ENCODE peak calls at places on chromosomes 2 and 18, in five cellular contexts. One of them, this sample, is unnamed.

GRCh38 chr2:150485114-150485870 is 2.2 kb downstream of the RND3 start:
- DNase-seq in H1: peak; percentile 23
- DNase-seq in neuronal stem cell: peak; percentile 62
- DNase-seq in mesenchymal stem cell: peak; percentile 77
- DNase-seq in IMR-90: peak; percentile 53
- DNase-seq in this sample: peak; percentile 76

GRCh38 chr2:10884530-10885478 is 26.9 kb upstream of the KCNF1 start:
- DNase-seq in mesenchymal stem cell: no peak
- DNase-seq in neuronal stem cell: no peak
- DNase-seq in H1: no peak
- DNase-seq in IMR-90: no peak
- DNase-seq in this sample: no peak

GRCh38 chr2:120299561-120299960 is 46.4 kb upstream of the INHBB start:
- DNase-seq in H1: no peak
- DNase-seq in IMR-90: peak; percentile 38
- DNase-seq in neuronal stem cell: no peak
- DNase-seq in mesenchymal stem cell: peak; percentile 38
- DNase-seq in this sample: no peak

GRCh38 chr2:14778015-14778414 is 145.5 kb downstream of the LRATD1 start:
- DNase-seq in mesenchymal stem cell: peak; percentile 5
- DNase-seq in neuronal stem cell: no peak
- DNase-seq in H1: no peak
- DNase-seq in IMR-90: peak; percentile 41
- DNase-seq in this sample: no peak

GRCh38 chr2:142286618-142287017 is 155.8 kb upstream of the LRP1B start:
- DNase-seq in neuronal stem cell: peak; percentile 5
- DNase-seq in mesenchymal stem cell: no peak
- DNase-seq in IMR-90: no peak
- DNase-seq in H1: peak; percentile 23
- DNase-seq in this sample: peak; percentile 71

GRCh38 chr2:127050803-127051115 is 56.2 kb downstream of the BIN1 start:
- DNase-seq in H1: no peak
- DNase-seq in IMR-90: no peak
- DNase-seq in mesenchymal stem cell: no peak
- DNase-seq in neuronal stem cell: no peak
- DNase-seq in this sample: no peak

GRCh38 chr2:174931724-174932123 is 73.5 kb downstream of the CHN1 start:
- DNase-seq in IMR-90: peak; percentile 90
- DNase-seq in H1: no peak
- DNase-seq in neuronal stem cell: no peak
- DNase-seq in mesenchymal stem cell: peak; percentile 17
- DNase-seq in this sample: no peak

GRCh38 chr2:157174321-157174720 is 83.2 kb upstream of the GALNT5 start:
- DNase-seq in IMR-90: peak; percentile 38
- DNase-seq in neuronal stem cell: no peak
- DNase-seq in H1: no peak
- DNase-seq in mesenchymal stem cell: no peak
- DNase-seq in this sample: no peak

GRCh38 chr2:36530178-36530982 is 67.6 kb downstream of the FEZ2 start:
- DNase-seq in neuronal stem cell: no peak
- DNase-seq in IMR-90: peak; percentile 88
- DNase-seq in H1: no peak
- DNase-seq in mesenchymal stem cell: peak; percentile 45
- DNase-seq in this sample: no peak

GRCh38 chr18:38565513-38565912 is 999.9 kb upstream of the CELF4 start:
- DNase-seq in neuronal stem cell: no peak
- DNase-seq in H1: no peak
- DNase-seq in IMR-90: no peak
- DNase-seq in mesenchymal stem cell: no peak
- DNase-seq in this sample: no peak

GRCh38 chr18:77147418-77147852 is 14.9 kb upstream of the MBP start:
- DNase-seq in IMR-90: peak; percentile 52
- DNase-seq in mesenchymal stem cell: peak; percentile 17
- DNase-seq in neuronal stem cell: no peak
- DNase-seq in H1: no peak
- DNase-seq in this sample: no peak

GRCh38 chr18:57210101-57210661 is 63.3 kb downstream of the BOD1L2 start:
- DNase-seq in H1: peak; percentile 60
- DNase-seq in IMR-90: peak; percentile 70
- DNase-seq in neuronal stem cell: peak; percentile 37
- DNase-seq in mesenchymal stem cell: peak; percentile 38
- DNase-seq in this sample: peak; percentile 83
- H3K18ac ChIP-seq in H1: peak overlapping the region; percentile 73
- H3K18ac ChIP-seq in IMR-90: no peak overlapping the region
- H3K18ac ChIP-seq in neuronal stem cell: no peak overlapping the region
- H3K18ac ChIP-seq in mesenchymal stem cell: no peak overlapping the region
- H3K18ac ChIP-seq in this sample: no peak overlapping the region

GRCh38 chr18:48975221-48975816 is 24.6 kb upstream of the SMAD7 start:
- DNase-seq in H1: no peak
- DNase-seq in IMR-90: no peak
- DNase-seq in neuronal stem cell: no peak
- DNase-seq in mesenchymal stem cell: no peak
- DNase-seq in this sample: no peak

GRCh38 chr18:48974304-48975220 is 23.8 kb upstream of the SMAD7 start:
- DNase-seq in neuronal stem cell: no peak
- DNase-seq in mesenchymal stem cell: no peak
- DNase-seq in IMR-90: no peak
- DNase-seq in H1: no peak
- DNase-seq in this sample: no peak

GRCh38 chr18:48979944-48980890 is 29.5 kb upstream of the SMAD7 start:
- DNase-seq in neuronal stem cell: no peak
- DNase-seq in mesenchymal stem cell: peak; percentile 75
- DNase-seq in IMR-90: peak; percentile 65
- DNase-seq in H1: no peak
- DNase-seq in this sample: peak; percentile 28

GRCh38 chr18:48975817-48976649 is 25.3 kb upstream of the SMAD7 start:
- DNase-seq in mesenchymal stem cell: peak; percentile 73
- DNase-seq in H1: no peak
- DNase-seq in neuronal stem cell: peak; percentile 62
- DNase-seq in IMR-90: peak; percentile 57
- DNase-seq in this sample: no peak

DNA sequence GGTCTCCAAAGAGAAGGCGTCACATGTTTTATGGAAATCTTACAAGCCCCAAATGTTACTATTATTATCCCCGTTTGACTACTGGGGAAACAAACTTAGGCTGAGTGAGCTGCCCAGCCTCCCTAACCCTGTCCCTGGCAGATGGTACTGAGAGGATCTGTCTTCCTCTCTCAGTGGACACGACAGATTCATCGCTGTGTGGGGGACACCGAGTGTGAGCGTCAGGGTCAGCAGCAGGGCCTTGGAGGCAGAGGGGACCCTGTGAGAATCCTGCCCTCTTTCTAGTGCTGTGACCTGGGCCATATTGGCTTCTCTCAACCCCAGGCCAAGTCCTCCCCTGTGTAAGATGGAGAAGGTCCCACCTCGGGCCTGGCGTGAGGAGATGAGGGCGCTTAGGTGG is 27.1 kb upstream of the SMAD7 start:
- DNase-seq in mesenchymal stem cell: no peak
- DNase-seq in neuronal stem cell: no peak
- DNase-seq in H1: no peak
- DNase-seq in IMR-90: no peak
- DNase-seq in this sample: no peak
- H2AK5ac ChIP-seq in mesenchymal stem cell: no peak overlapping the region
- H2AK5ac ChIP-seq in neuronal stem cell: no peak overlapping the region
- H2AK5ac ChIP-seq in H1: peak overlapping the region; percentile 86
- H2AK5ac ChIP-seq in IMR-90: no peak overlapping the region
- H2AK5ac ChIP-seq in this sample: no peak overlapping the region

DNA sequence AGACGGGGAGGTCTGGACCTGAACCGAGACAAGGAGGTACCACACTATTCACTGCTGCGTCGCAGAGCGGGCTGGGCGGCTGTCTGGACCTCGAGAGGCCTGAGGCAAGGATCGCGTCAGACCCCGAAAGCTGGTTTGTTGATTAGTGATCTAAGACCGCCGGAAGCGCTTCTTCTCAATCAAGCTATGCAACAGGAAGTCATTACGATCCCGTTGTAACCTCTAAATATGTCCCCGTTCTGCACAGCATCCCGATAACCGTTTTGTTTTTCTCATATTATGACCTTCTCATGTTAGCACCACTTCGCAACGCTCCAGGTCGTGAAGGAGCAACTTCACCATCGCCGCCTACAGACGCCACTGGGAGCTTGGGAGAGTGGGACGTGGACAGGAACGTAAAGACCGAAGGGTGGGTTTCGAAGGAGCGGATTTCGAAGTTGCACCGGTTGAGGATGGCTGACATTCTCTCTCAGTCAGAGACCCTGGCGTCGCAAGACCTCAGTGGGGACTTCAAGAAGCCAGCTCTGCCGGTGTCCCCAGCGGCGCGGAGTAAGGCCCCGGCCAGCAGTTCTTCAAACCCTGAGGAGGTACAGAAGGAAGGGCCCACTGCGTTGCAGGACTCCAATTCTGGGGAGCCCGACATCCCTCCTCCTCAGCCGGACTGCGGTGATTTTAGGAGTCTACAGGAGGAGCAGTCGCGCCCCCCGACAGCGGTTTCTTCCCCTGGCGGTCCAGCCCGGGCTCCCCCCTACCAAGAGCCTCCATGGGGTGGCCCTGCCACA is at the start of the genes SLC4A1AP and SUPT7L:
- DNase-seq in mesenchymal stem cell: peak; percentile 94
- DNase-seq in neuronal stem cell: peak; percentile 92
- DNase-seq in IMR-90: peak; percentile 89
- DNase-seq in H1: peak; percentile 21
- DNase-seq in this sample: peak; percentile 81
- H3K23ac ChIP-seq in mesenchymal stem cell: no peak within 1 kb of the TSS
- H3K23ac ChIP-seq in neuronal stem cell: peak within 1 kb of the TSS; percentile 17
- H3K23ac ChIP-seq in IMR-90: peak within 1 kb of the TSS; percentile 86
- H3K23ac ChIP-seq in H1: no peak within 1 kb of the TSS
- H3K23ac ChIP-seq in this sample: no peak within 1 kb of the TSS

GRCh38 chr2:138708682-138709241 is 71.4 kb downstream of the NXPH2 start:
- DNase-seq in IMR-90: peak; percentile 34
- DNase-seq in neuronal stem cell: no peak
- DNase-seq in H1: no peak
- DNase-seq in mesenchymal stem cell: peak; percentile 75
- DNase-seq in this sample: no peak
- H3K18ac ChIP-seq in IMR-90: no peak overlapping the region
- H3K18ac ChIP-seq in neuronal stem cell: no peak overlapping the region
- H3K18ac ChIP-seq in H1: no peak overlapping the region
- H3K18ac ChIP-seq in mesenchymal stem cell: peak overlapping the region; percentile 73
- H3K18ac ChIP-seq in this sample: no peak overlapping the region

GRCh38 chr2:16148632-16149348 is 208.4 kb downstream of the MYCN start:
- DNase-seq in mesenchymal stem cell: no peak
- DNase-seq in H1: no peak
- DNase-seq in IMR-90: no peak
- DNase-seq in neuronal stem cell: no peak
- DNase-seq in this sample: no peak
- H2AK5ac ChIP-seq in mesenchymal stem cell: no peak overlapping the region
- H2AK5ac ChIP-seq in H1: no peak overlapping the region
- H2AK5ac ChIP-seq in IMR-90: no peak overlapping the region
- H2AK5ac ChIP-seq in neuronal stem cell: no peak overlapping the region
- H2AK5ac ChIP-seq in this sample: no peak overlapping the region

DNA sequence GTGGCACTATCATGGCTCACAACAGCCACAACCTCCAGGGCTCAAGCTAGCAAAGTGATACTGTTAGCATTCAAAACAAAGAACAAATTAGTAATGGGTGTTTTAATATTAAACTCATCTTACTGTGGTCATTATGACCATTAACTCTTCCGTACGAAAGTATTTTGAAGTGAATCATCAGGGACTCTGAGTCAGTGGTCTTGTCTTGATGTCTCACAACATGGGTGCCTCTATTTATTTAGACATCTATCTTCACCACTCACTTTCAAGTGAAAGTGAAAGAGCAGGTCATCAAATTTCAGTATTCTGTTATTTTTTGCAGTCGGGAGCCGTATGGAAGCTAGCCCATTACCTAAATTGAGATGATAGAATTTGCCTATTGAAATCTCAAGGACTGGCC is 1118.2 kb downstream of the DPP10 start:
- DNase-seq in mesenchymal stem cell: no peak
- DNase-seq in H1: no peak
- DNase-seq in IMR-90: no peak
- DNase-seq in neuronal stem cell: no peak
- DNase-seq in this sample: no peak
- H3K23ac ChIP-seq in mesenchymal stem cell: no peak overlapping the region
- H3K23ac ChIP-seq in H1: no peak overlapping the region
- H3K23ac ChIP-seq in IMR-90: no peak overlapping the region
- H3K23ac ChIP-seq in neuronal stem cell: no peak overlapping the region
- H3K23ac ChIP-seq in this sample: no peak overlapping the region

GRCh38 chr2:216661051-216661450 is 27.8 kb downstream of the IGFBP2 start:
- DNase-seq in IMR-90: no peak
- DNase-seq in H1: no peak
- DNase-seq in neuronal stem cell: no peak
- DNase-seq in mesenchymal stem cell: no peak
- DNase-seq in this sample: no peak

GRCh38 chr2:216661639-216662375 is 28.6 kb downstream of the IGFBP2 start:
- DNase-seq in IMR-90: no peak
- DNase-seq in neuronal stem cell: no peak
- DNase-seq in mesenchymal stem cell: no peak
- DNase-seq in H1: no peak
- DNase-seq in this sample: no peak

GRCh38 chr2:216663846-216664245 is 30.6 kb downstream of the IGFBP2 start:
- DNase-seq in neuronal stem cell: no peak
- DNase-seq in mesenchymal stem cell: no peak
- DNase-seq in IMR-90: no peak
- DNase-seq in H1: no peak
- DNase-seq in this sample: no peak

GRCh38 chr2:216664593-216665034 is 30.7 kb downstream of the IGFBP5 start:
- DNase-seq in IMR-90: peak; percentile 45
- DNase-seq in mesenchymal stem cell: no peak
- DNase-seq in H1: no peak
- DNase-seq in neuronal stem cell: no peak
- DNase-seq in this sample: no peak

DNA sequence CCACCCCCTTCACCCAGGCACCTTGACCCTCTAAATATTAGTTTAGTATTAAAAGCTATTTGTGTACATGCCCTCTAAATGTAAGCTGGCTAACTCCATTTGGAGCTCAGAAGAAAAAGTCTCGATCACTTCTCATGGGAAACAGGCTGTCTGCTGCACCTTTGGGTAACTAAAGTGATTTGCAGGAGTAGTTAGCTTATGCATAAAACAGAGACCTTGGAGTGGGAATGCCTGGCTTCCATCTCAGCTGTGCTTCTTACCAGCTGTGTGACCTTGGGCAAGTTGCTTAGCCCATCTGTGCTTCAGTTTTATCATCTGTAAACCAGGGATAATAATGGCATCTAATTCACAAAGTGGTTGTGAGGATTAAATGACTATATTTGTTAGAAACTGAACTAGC is 29.9 kb downstream of the IGFBP2 start:
- DNase-seq in neuronal stem cell: no peak
- DNase-seq in mesenchymal stem cell: no peak
- DNase-seq in IMR-90: no peak
- DNase-seq in H1: no peak
- DNase-seq in this sample: no peak
- H3K18ac ChIP-seq in neuronal stem cell: no peak overlapping the region
- H3K18ac ChIP-seq in mesenchymal stem cell: no peak overlapping the region
- H3K18ac ChIP-seq in IMR-90: no peak overlapping the region
- H3K18ac ChIP-seq in H1: no peak overlapping the region
- H3K18ac ChIP-seq in this sample: no peak overlapping the region

This sample was measured in H9.